ENCODE peak calls at places on chromosomes 13 and 19, in four cellular contexts. L is A549, A is HepG2, F is K562. O is an unnamed sample.

GRCh38 chr13:99968521-99969367 is 2.8 kb downstream of the ZIC5 start:
- DNase-seq in F (no peak), L (peak; percentile 66), A (no peak), O (no peak)

GRCh38 chr19:57620673-57621348 is 6.8 kb downstream of the ZNF134 start:
- DNase-seq in L (peak; percentile 67), F (no peak), A (no peak), O (no peak)

GRCh38 chr19:38685666-38686529 is 38.4 kb downstream of the ACTN4 start:
- DNase-seq in L (peak; percentile 88), A (peak; percentile 65), F (peak; percentile 44), O (no peak)

GRCh38 chr19:47036233-47036651 is 12.2 kb downstream of the TMEM160 start:
- DNase-seq in L (peak; percentile 59), A (no peak), F (no peak), O (no peak)

GRCh38 chr19:47757617-47758432 is 12.5 kb downstream of the NOP53 start:
- DNase-seq in A (peak; percentile 56), F (no peak), L (no peak), O (no peak)

GRCh38 chr13:110216403-110217041 is 90.4 kb downstream of the COL4A1 start:
- DNase-seq in F (no peak), L (no peak), A (no peak), O (no peak)

GRCh38 chr19:31502536-31503170 is 153.4 kb upstream of the TSHZ3 start:
- DNase-seq in F (no peak), A (no peak), L (no peak), O (no peak)

GRCh38 chr13:37106642-37107041 is 1.2 kb upstream of the CSNK1A1L start:
- DNase-seq in A (no peak), L (no peak), F (no peak), O (no peak)

GRCh38 chr13:79393564-79394249 is 12.3 kb downstream of the RBM26 start:
- DNase-seq in L (no peak), A (peak; percentile 93), F (no peak), O (no peak)

GRCh38 chr19:54178581-54179261 is 5.8 kb upstream of the TMC4 start:
- DNase-seq in F (no peak), A (no peak), L (no peak), O (no peak)

GRCh38 chr13:111156421-111156820 is 41.3 kb downstream of the ARHGEF7 start:
- DNase-seq in A (no peak), F (no peak), L (no peak), O (no peak)

GRCh38 chr13:23833733-23834611 is 55.2 kb downstream of the MIPEP start:
- DNase-seq in F (no peak), L (no peak), A (no peak), O (no peak)

GRCh38 chr19:51458899-51459592 is 792 bp upstream of the SIGLEC8 start:
- DNase-seq in L (no peak), A (no peak), F (no peak), O (no peak)

GRCh38 chr13:27919934-27920676 is at the start of gene PDX1:
- DNase-seq in A (no peak), F (no peak), L (no peak), O (no peak)

GRCh38 chr19:39111593-39112199 is 13.9 kb upstream of the PAK4 start:
- DNase-seq in L (peak; percentile 85), F (peak; percentile 55), A (no peak), O (no peak)

GRCh38 chr13:106145070-106145469 is 390.4 kb downstream of the EFNB2 start:
- DNase-seq in A (no peak), F (no peak), L (no peak), O (no peak)

GRCh38 chr13:32272021-32272695 is 43.0 kb downstream of the ZAR1L start:
- DNase-seq in F (no peak), L (no peak), A (no peak), O (no peak)

GRCh38 chr13:43664700-43665191 is 122.0 kb downstream of the ENOX1 start:
- DNase-seq in A (no peak), F (no peak), L (peak; percentile 4), O (no peak)

GRCh38 chr13:33744589-33745369 is 73.2 kb upstream of the RFC3 start:
- DNase-seq in L (no peak), F (no peak), A (no peak), O (no peak)

GRCh38 chr13:26758496-26759155 is 2.0 kb downstream of the GPR12 start:
- DNase-seq in L (no peak), F (no peak), A (no peak), O (no peak)

GRCh38 chr13:113238542-113238941 is 29.1 kb downstream of the CUL4A start:
- DNase-seq in F (no peak), L (no peak), A (no peak), O (no peak)

GRCh38 chr19:38544569-38545315 is 73.0 kb downstream of the MAP4K1 start:
- DNase-seq in A (no peak), F (peak; percentile 59), L (no peak), O (no peak)

GRCh38 chr13:109345433-109345941 is 440.9 kb downstream of the IRS2 start:
- DNase-seq in L (no peak), A (no peak), F (no peak), O (no peak)

GRCh38 chr13:104953588-104953987 is 1581.9 kb downstream of the EFNB2 start:
- DNase-seq in A (no peak), L (no peak), F (no peak), O (no peak)

GRCh38 chr13:51738226-51738905 is 65.6 kb downstream of the DHRS12 start:
- DNase-seq in L (no peak), A (no peak), F (no peak), O (no peak)

GRCh38 chr19:49057636-49058234 is at the start of gene CGB7:
- DNase-seq in L (peak; percentile 57), A (peak; percentile 17), F (peak; percentile 60), O (no peak)

GRCh38 chr19:54608792-54609191 is 15.4 kb downstream of the LILRA1 start:
- DNase-seq in L (no peak), F (no peak), A (no peak), O (no peak)

GRCh38 chr13:56015919-56016318 is 1124.8 kb upstream of the PRR20A start:
- DNase-seq in A (no peak), L (no peak), F (no peak), O (no peak)

GRCh38 chr19:3146677-3147100 is 10.9 kb downstream of the GNA15 start:
- DNase-seq in L (no peak), A (peak; percentile 21), F (peak; percentile 70), O (no peak)

GRCh38 chr19:46416077-46416709 is 2.8 kb upstream of the CCDC8 start:
- DNase-seq in A (peak; percentile 59), F (peak; percentile 94), L (peak; percentile 85), O (no peak)

GRCh38 chr19:55355213-55355821 is 798 bp upstream of the COX6B2 start:
- DNase-seq in A (no peak), L (no peak), F (no peak), O (no peak)

GRCh38 chr19:49689133-49690072 is at the start of gene ADM5:
- DNase-seq in F (no peak), A (no peak), L (no peak), O (no peak)

GRCh38 chr19:10118960-10119359 is 739 bp downstream of the EIF3G start:
- DNase-seq in L (no peak), A (no peak), F (no peak), O (no peak)

GRCh38 chr19:18417250-18418033 is 1.8 kb upstream of the SSBP4 start:
- DNase-seq in A (peak; percentile 63), F (peak; percentile 90), L (peak; percentile 79), O (no peak)

GRCh38 chr13:72208112-72208645 is 341.2 kb upstream of the DACH1 start:
- DNase-seq in A (no peak), F (no peak), L (no peak), O (no peak)

GRCh38 chr13:95502216-95502615 is 50.3 kb upstream of the CLDN10 start:
- DNase-seq in L (no peak), F (no peak), A (no peak), O (no peak)

GRCh38 chr19:41588497-41589209 is 12.7 kb downstream of the CEACAM21 start:
- DNase-seq in A (peak; percentile 15), L (peak; percentile 44), F (peak; percentile 29), O (no peak)

GRCh38 chr13:109007946-109008345 is 378.5 kb downstream of the MYO16 start:
- DNase-seq in L (no peak), F (no peak), A (no peak), O (no peak)

GRCh38 chr13:73341748-73342147 is 282.9 kb downstream of the KLF5 start:
- DNase-seq in A (no peak), L (no peak), F (no peak), O (no peak)
- TF ChIP-seq POLR2AphosphoS2 in A (no peak), L (no peak), F (no peak), O (no peak)

GRCh38 chr19:5827342-5827890 is 12.1 kb downstream of the FUT6 start:
- DNase-seq in A (no peak), F (no peak), L (no peak), O (no peak)
- TF ChIP-seq POLR2AphosphoS2 in A (no peak), F (no peak), L (no peak), O (no peak)

DNA sequence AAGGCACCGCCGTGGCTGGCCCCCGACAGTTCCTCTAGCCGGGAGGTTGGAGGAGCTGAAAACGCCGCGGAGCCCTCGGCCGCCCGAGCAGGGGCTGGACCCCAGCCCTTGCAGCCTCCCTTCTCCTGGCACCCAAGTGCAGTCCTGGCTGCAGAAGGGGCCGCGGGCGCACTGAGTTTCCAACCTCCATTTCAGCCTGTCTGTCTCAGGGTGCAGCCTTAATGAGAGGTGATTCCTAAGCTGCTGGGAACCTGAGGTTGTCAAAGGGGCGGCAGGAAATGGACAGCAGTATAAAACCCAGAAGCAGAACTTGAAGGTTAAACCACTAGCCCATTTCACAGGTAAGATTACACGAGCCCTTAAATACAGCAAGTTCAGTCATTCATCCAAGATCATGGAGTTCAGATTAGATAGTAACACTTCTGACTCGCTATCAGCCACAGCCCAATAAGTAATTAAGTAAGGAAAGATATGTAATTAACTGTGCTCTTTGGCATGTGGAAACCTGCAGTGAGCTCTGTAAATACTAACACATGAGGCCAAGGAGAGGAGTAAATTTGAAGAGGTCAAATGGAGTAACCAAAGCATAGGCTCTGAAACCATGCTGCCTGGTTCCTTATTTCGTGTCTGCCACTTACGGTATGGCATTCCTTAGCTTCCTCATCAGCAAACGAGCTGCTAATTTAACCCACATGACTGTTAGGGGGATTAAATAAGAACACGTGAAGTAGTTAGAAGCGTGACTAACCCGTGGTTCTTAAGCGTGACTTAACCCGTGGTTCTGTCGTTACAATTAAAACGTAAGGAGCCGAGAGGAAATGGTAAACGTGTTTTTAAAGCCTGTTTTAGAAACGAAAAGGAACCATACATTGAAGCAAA is 682 bp downstream of the SETDB2 start:
- DNase-seq in F (peak; percentile 10), L (peak; percentile 25), A (peak; percentile 31), O (peak; percentile 46)
- TF ChIP-seq POLR2AphosphoS2 in F (no peak), L (no peak), A (no peak), O (no peak)

DNA sequence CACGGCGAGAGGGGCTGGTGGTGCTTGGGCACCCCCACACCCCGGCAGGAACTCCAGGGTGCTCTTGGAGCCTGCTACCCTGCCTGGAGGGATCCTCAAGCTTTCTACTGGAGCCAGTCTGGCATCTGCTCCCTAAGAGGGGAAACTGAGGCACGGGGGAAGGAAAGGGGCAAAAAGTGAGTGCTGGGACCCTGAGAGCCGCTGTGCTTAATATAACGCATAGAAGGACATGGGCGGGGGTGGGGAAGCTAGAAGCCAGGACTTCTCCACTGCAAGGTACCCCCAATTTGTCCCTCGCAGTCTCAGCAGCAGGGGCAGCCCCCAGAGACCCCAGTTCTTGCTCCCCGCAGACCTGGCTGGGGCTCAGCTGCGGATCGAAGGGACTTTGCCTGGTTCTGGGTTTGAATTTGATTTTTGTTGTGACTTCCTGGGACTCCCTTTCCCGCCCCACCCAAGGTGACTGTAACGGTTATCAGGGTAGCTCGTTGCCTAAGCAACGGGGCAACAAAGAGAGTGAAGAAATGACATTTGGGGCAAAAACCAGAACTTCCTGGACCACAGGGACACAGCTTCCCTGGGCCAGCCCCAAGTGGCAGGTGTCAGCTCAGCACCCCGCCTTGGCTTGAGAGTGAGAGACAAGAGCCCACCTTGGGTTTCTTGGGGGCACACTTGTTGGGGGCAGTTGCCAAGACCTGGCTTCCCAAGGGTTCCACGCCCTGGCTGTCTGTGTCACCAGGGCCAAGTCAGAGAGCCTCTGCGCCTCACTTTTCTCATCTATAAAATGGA is 638 bp downstream of the ADGRE5 start:
- DNase-seq in F (peak; percentile 73), A (no peak), L (peak; percentile 77), O (no peak)
- TF ChIP-seq POLR2AphosphoS2 in F (no peak), A (no peak), L (no peak), O (no peak)